ENCODE peak calls at places on chromosomes 7 and 10, in six cellular contexts. X, V, C, R, W and P are unnamed samples.

GRCh38 chr7:1936531-1937251 is 266.6 kb downstream of the ELFN1 start:
- DNase-seq in R (no peak), W (no peak), C (no peak), X (no peak), V (no peak), P (no peak)

GRCh38 chr7:120550494-120551048 is 277.6 kb downstream of the KCND2 start:
- DNase-seq in W (no peak), V (no peak), X (no peak), R (peak; percentile 41), C (peak; percentile 41), P (no peak)

GRCh38 chr10:104345512-104345911 is 7.2 kb upstream of the ITPRIP start:
- DNase-seq in V (no peak), C (no peak), X (no peak), W (no peak), R (no peak), P (no peak)

GRCh38 chr7:39429421-39429820 is 136.8 kb upstream of the YAE1 start:
- DNase-seq in V (no peak), X (no peak), R (no peak), C (no peak), W (no peak), P (no peak)

GRCh38 chr10:110932505-110933180 is 13.2 kb downstream of the SHOC2 start:
- DNase-seq in C (no peak), V (no peak), R (no peak), X (no peak), W (no peak), P (no peak)

GRCh38 chr7:98418271-98418635 is 17.4 kb upstream of the BAIAP2L1 start:
- DNase-seq in V (no peak), X (no peak), C (peak; percentile 79), R (no peak), W (no peak), P (no peak)

GRCh38 chr7:362416-363096 is 72.6 kb downstream of the FOXL3 start:
- DNase-seq in W (no peak), X (peak; percentile 66), R (no peak), C (no peak), V (peak; percentile 1), P (peak; percentile 2)

GRCh38 chr7:148084138-148084537 is 506.4 kb upstream of the C7orf33 start:
- DNase-seq in W (peak; percentile 77), V (peak; percentile 27), C (no peak), R (peak; percentile 73), X (no peak), P (peak; percentile 63)

GRCh38 chr10:11434323-11434722 is 177.1 kb downstream of the USP6NL start:
- DNase-seq in C (no peak), V (no peak), X (no peak), R (no peak), W (no peak), P (no peak)

GRCh38 chr7:44176486-44176885 is 12.8 kb downstream of the GCK start:
- DNase-seq in V (no peak), R (no peak), X (no peak), C (no peak), W (no peak), P (no peak)

DNA sequence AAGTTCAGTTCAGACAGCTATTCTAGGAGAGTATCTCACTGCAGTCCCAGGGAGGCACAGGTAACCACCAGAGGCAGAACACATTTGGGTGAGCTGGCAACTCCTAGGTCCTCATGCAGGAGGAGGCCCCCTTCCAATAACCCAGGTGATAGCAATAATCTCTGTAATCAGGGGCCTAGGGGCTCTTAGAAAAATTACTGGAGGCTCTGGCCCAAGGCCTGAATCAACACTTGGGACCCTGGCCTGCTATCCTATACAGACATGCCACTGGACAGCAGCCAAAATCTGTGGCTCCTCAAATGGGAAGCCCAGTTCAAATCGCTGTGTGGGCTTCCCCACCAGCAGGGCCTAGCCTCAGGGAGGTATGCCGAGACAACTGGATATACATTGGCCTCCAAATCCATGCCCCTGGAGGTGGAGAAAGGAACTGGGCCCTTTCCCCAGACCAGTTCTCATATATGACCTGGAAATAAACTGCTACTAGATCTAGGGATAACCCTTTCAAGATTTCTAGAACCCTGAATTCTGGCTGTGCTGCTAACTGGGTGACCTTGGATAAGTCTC is 1.6 kb downstream of the AVPI1 start:
- DNase-seq in C (no peak), W (peak; percentile 48), R (no peak), X (no peak), V (no peak), P (no peak)
- TF ChIP-seq CTCF in C (no peak), W (peak; percentile 45), R (peak; percentile 12), X (no peak), V (no peak), P (peak; percentile 31)

DNA sequence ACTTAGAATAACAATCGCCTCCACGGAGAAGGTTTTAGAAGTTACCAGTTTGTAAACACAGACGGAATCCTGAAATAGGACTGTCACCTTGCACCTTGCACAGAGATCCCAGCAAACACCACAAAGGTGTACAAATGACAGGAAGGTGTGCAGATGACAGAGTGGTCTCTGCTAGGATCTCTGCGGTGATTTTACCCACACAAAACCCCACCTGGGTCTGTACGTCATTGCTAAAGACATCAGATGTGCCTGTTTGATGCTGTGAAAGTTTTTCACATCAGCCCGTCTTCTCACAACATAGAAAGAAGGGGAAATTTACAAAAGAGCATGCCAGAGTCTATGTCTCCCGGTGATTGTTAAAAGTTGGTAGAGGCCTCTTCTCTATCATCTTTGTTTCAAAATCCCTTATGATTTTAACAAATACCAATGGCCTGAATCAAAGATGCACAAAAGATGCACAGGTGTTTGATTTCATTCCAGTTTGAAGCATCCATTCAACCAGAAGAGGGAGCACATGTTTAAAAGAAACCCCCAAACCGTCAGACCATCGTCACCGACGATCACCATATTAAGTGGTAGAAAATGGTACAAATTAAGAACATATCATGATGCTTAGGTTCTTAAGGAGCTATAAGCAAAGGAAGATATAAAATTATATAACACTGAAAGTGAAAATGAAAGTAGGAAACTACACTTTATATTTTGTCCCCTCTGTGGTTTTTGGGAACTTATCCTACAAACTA is 576.5 kb downstream of the PTPRN2 start:
- DNase-seq in R (peak; percentile 35), C (no peak), V (no peak), W (no peak), X (no peak), P (no peak)
- TF ChIP-seq CTCF in R (peak; percentile 56), C (no peak), V (no peak), W (no peak), X (no peak), P (no peak)

DNA sequence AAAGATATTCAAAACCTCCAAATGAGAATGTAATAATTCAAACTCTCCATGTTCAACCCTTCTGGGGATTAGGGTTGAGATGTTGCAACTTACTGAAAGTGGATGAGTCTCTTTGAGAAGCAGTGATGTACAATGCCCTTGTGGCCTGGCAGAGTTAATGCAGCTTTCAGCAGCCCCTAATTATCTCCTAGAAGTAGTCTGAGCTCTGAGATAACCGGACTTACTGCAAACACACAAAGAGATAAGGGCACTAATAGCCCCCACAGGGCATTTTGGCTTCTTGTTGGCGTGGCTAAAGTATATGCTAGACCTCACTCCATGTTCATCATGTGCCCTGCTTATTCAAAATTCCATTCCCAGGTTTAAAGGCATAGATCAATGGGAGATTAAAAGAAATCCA is 404.7 kb downstream of the NEBL start:
- DNase-seq in W (peak; percentile 18), R (no peak), V (no peak), C (no peak), X (no peak), P (no peak)
- TF ChIP-seq CTCF in W (no peak), R (no peak), V (no peak), C (no peak), X (no peak), P (peak; percentile 18)

DNA sequence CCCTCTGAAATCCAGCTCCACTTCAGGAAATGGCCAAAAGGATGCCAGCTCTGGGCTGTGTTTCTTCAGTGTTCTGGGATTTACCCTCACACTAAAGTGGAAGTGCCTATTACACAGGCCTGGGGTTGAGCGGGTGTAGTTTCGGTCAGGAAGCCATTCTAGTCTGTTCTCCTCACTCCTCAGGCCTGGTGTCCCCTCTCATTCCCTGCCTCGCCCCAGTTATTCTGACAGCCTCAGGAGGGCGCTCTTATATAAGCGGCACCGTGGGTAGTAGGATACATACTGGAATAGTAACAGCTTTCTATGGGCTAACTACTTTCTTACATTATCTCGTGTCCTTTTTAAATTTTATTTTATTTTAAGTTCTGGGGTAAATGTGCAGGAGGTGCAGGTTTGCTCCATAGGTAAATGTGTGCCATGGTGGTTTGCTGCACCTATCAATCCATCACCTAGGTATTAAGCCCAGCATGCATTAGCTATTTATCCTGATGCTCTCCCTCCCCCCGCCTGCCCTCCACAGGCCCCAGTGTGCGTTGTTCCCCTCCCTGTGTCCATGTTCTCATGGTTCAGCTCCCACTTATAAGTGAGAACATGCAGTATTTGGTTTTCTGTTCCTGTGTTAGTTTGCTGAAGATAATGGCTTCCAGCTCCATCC is 12.2 kb upstream of the LGI1 start:
- DNase-seq in R (no peak), X (no peak), V (no peak), C (no peak), W (peak; percentile 45), P (no peak)
- TF ChIP-seq CTCF in R (peak; percentile 12), X (no peak), V (no peak), C (peak; percentile 31), W (peak; percentile 42), P (peak; percentile 39)

GRCh38 chr7:143225047-143225446 is 3.2 kb downstream of the TAS2R40 start:
- DNase-seq in W (no peak), R (no peak), X (no peak), C (no peak), V (no peak), P (no peak)
- TF ChIP-seq CTCF in W (no peak), R (no peak), X (no peak), C (no peak), V (no peak), P (no peak)

GRCh38 chr10:72719941-72720592 is 28.1 kb downstream of the MCU start:
- DNase-seq in C (no peak), R (no peak), V (no peak), X (no peak), W (no peak), P (no peak)
- TF ChIP-seq CTCF in C (no peak), R (no peak), V (no peak), X (no peak), W (no peak), P (no peak)